ENCODE peak calls at places on chromosome 9, in six cellular contexts. V is ovary, W is IMR-90, E is HCT116, U is B cell, T is PC-3. O is an unnamed sample.

GRCh38 chr9:109968702-109969450 is 188.9 kb downstream of the PALM2AKAP2 start:
- DNase-seq in V (no peak), W (peak; percentile 54), E (no peak), U (no peak), T (peak; percentile 26), O (no peak)

GRCh38 chr9:98778711-98779530 is 17.4 kb downstream of the ANKS6 start:
- DNase-seq in V (no peak), W (no peak), E (no peak), U (no peak), T (peak; percentile 41), O (no peak)

GRCh38 chr9:69121155-69122085 is 52.7 kb upstream of the TJP2 start:
- DNase-seq in V (peak; percentile 55), W (peak; percentile 31), E (no peak), U (no peak), T (peak; percentile 50), O (no peak)

GRCh38 chr9:117494401-117495130 is 79.7 kb upstream of the ASTN2 start:
- DNase-seq in V (no peak), W (no peak), E (no peak), U (no peak), T (no peak), O (no peak)

GRCh38 chr9:133163559-133164208 is at the start of gene GBGT1:
- DNase-seq in V (peak; percentile 76), W (no peak), E (no peak), U (peak; percentile 59), T (no peak), O (no peak)

GRCh38 chr9:112546149-112547012 is 59.8 kb downstream of the KIAA1958 start:
- DNase-seq in V (no peak), W (peak; percentile 18), E (no peak), U (no peak), T (no peak), O (no peak)

GRCh38 chr9:36597412-36598178 is 24.9 kb downstream of the MELK start:
- DNase-seq in V (no peak), W (peak; percentile 70), E (peak; percentile 32), U (no peak), T (peak; percentile 47), O (no peak)

GRCh38 chr9:72773570-72773969 is 179.3 kb downstream of the ALDH1A1 start:
- DNase-seq in V (no peak), W (no peak), E (no peak), U (no peak), T (no peak), O (no peak)

GRCh38 chr9:90899287-90899686 is 97.7 kb downstream of the SYK start:
- DNase-seq in V (no peak), W (no peak), E (no peak), U (no peak), T (no peak), O (no peak)

GRCh38 chr9:100011062-100011681 is 87.6 kb downstream of the ERP44 start:
- DNase-seq in V (no peak), W (peak; percentile 67), E (peak; percentile 59), U (peak; percentile 50), T (peak; percentile 66), O (no peak)
- TF ChIP-seq CTCF in V (no peak), W (peak; percentile 60), E (peak; percentile 75), U (peak; percentile 82), T (peak; percentile 67), O (peak; percentile 88)

GRCh38 chr9:15606667-15607472 is 54.0 kb downstream of the CCDC171 start:
- DNase-seq in V (no peak), W (peak; percentile 35), E (peak; percentile 22), U (no peak), T (peak; percentile 72), O (no peak)
- TF ChIP-seq CTCF in V (peak; percentile 60), W (peak; percentile 68), E (peak; percentile 71), U (peak; percentile 82), T (peak; percentile 66), O (peak; percentile 88)

GRCh38 chr9:136429075-136429628 is 10.5 kb downstream of the INPP5E start:
- DNase-seq in V (no peak), W (no peak), E (no peak), U (no peak), T (no peak), O (no peak)

GRCh38 chr9:136432591-136432990 is 7.1 kb downstream of the INPP5E start:
- DNase-seq in V (no peak), W (no peak), E (no peak), U (no peak), T (no peak), O (peak; percentile 68)

GRCh38 chr9:136429683-136430590 is 9.7 kb downstream of the INPP5E start:
- DNase-seq in V (no peak), W (no peak), E (no peak), U (peak; percentile 26), T (no peak), O (no peak)

GRCh38 chr9:136431782-136432350 is 7.8 kb downstream of the INPP5E start:
- DNase-seq in V (no peak), W (no peak), E (no peak), U (no peak), T (no peak), O (no peak)

GRCh38 chr9:136430591-136431234 is 8.9 kb downstream of the INPP5E start:
- DNase-seq in V (no peak), W (no peak), E (no peak), U (peak; percentile 30), T (no peak), O (no peak)
- TF ChIP-seq CTCF in V (no peak), W (no peak), E (no peak), U (no peak), T (no peak), O (no peak)

GRCh38 chr9:130196643-130197042 is 24.4 kb downstream of the NCS1 start:
- DNase-seq in V (no peak), W (peak; percentile 64), E (no peak), U (no peak), T (no peak), O (no peak)
- TF ChIP-seq CTCF in V (no peak), W (no peak), E (no peak), U (no peak), T (no peak), O (no peak)

GRCh38 chr9:9670454-9670853 is 942.3 kb downstream of the PTPRD start:
- DNase-seq in V (no peak), W (no peak), E (no peak), U (no peak), T (no peak), O (no peak)
- TF ChIP-seq CTCF in V (no peak), W (no peak), E (no peak), U (no peak), T (no peak), O (no peak)

DNA sequence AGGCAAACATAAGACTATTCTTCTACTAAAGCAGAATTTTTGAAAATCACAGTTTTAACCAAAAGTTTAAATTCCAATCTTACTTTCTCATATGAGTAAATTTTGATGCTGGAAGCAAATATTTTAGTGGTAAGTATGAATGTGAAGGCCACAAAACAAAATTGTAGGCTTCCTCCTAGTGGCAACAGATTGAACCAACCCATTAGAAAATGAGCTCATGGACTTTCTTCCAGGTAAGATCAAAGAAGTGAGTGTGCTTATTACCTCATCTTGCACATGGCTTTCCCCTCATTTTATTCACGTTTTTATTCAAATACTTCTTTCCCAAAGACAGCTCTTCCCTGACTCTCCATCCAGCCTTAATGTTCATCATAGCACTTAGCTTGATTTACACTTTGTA is 16.5 kb upstream of the RLN2 start:
- DNase-seq in V (no peak), W (peak; percentile 22), E (no peak), U (no peak), T (peak; percentile 29), O (no peak)
- TF ChIP-seq CTCF in V (no peak), W (peak; percentile 24), E (peak; percentile 33), U (no peak), T (peak; percentile 41), O (peak; percentile 27)

O was measured in type B pancreatic cell.